ENCODE peak calls at places on chromosomes 4 and X, in five cellular contexts. M is adrenal gland; Q is PC-9; S is CD4-positive, alpha-beta T cell; V is tibial artery. O is an unnamed sample.

GRCh38 chr4:102825261-102826071 is 1.9 kb downstream of the UBE2D3 start:
- DNase-seq in Q (no peak), V (no peak), S (no peak), M (peak), O (peak)

GRCh38 chr4:46389301-46389761 is 597 bp downstream of the GABRA2 start:
- DNase-seq in V (no peak), Q (no peak), M (no peak), S (no peak), O (peak)

GRCh38 chr4:83889802-83890201 is 353.9 kb downstream of the GPAT3 start:
- DNase-seq in M (no peak), S (no peak), V (no peak), Q (peak), O (peak)

GRCh38 chrX:9940397-9940796 is 26.8 kb upstream of the CLDN34 start:
- DNase-seq in M (no peak), S (no peak), Q (peak), V (no peak), O (peak)

GRCh38 chr4:168765726-168766125 is 244.3 kb downstream of the CBR4 start:
- DNase-seq in Q (no peak), V (peak), S (no peak), M (no peak), O (no peak)

GRCh38 chr4:23999714-24000113 is 109.9 kb upstream of the PPARGC1A start:
- DNase-seq in M (no peak), V (no peak), Q (no peak), S (no peak), O (peak)

GRCh38 chr4:113109106-113109740 is 59.8 kb downstream of the ANK2 start:
- DNase-seq in Q (no peak), V (no peak), S (no peak), M (no peak), O (no peak)

GRCh38 chr4:13920901-13921300 is 293.4 kb upstream of the BOD1L1 start:
- DNase-seq in V (no peak), Q (peak), S (no peak), M (peak), O (peak)

GRCh38 chr4:154807042-154807630 is 26.1 kb downstream of the RBM46 start:
- DNase-seq in S (no peak), M (no peak), Q (no peak), V (no peak), O (peak)

GRCh38 chr4:106587558-106587957 is 219.0 kb upstream of the GIMD1 start:
- DNase-seq in M (no peak), Q (no peak), V (no peak), S (no peak), O (peak)

GRCh38 chr4:72006576-72006975 is 25.2 kb upstream of the NPFFR2 start:
- DNase-seq in M (no peak), S (no peak), Q (no peak), V (no peak), O (peak)

GRCh38 chr4:20249333-20249732 is 2.4 kb upstream of the SLIT2 start:
- DNase-seq in V (no peak), S (no peak), Q (no peak), M (peak), O (no peak)

GRCh38 chrX:19174401-19175025 is 52.2 kb upstream of the ADGRG2 start:
- DNase-seq in M (no peak), V (peak), S (no peak), Q (peak), O (peak)

GRCh38 chr4:82429728-82430192 is 502 bp downstream of the HNRNPDL start:
- DNase-seq in M (no peak), V (no peak), S (no peak), Q (no peak), O (no peak)

GRCh38 chr4:33714971-33715370 is 2529.3 kb downstream of the ARAP2 start:
- DNase-seq in V (no peak), Q (no peak), S (no peak), M (no peak), O (no peak)

DNA sequence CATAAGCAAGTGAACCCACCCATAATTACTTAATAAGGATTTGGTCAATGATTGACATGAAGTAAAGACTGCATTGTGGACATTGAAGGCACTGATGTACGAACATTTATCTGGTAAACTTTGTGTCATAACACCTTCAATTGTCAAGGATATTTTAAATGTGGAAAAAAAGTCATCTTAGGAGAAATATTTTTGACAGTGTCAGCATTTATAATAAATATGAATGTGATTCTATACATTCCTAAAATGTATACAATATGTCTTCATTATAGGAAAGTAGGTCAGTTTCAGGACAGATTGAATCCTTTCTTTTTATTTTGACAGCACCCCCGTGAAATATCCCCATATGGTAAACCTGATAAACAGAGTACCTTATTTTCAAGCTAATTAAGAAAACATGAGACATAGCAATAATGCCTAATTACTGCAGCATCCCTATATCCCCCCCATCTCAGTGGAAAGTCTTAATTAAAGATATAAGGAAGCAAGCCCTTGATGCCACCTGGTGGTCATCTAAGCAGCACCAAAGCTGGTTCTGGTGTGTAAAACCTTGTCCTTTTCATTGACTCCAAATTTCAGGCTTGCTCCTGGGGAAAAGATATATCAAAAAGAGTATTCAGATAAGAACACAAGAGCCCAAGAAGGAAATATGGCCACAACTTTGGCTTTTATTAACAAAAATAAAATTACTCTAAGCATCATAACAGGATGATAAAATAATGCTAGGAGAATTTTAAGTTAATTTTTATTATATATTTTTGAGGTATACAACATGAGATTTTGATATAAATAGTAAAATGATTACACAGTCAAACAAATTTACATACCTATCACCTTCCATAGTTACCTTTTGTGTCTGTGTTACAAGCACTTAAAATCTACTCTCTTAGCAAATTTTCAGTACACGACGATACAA is 379.7 kb downstream of the TLL1 start:
- DNase-seq in V (no peak), S (no peak), Q (no peak), M (peak), O (peak)
- H3K27ac ChIP-seq in V (no peak), S (no peak), Q (no peak), M (no peak), O (no peak)

DNA sequence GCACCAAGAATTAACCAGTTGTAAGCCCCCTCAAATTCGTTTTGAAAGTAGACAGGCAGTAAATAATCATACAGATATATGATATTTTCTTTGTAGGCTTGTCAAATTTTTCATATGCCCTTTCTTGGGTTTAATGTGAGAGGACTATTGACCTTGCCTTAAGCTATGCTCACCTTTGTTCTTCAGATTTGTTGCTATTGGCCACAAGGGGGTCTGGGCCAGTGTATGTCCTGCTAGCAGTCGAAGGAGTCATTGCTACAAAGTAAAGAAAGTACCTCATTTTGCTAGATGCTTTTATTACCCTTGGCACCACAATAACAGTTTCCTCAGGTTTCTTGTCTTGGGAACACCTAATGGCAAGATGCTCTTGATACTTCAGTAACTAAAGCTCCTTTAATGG is 51.7 kb downstream of the IGSF1 start:
- DNase-seq in V (no peak), Q (no peak), S (no peak), M (no peak), O (no peak)
- TF ChIP-seq CTCF in V (no peak), Q (no peak), S (no peak), M (no peak), O (no peak)

DNA sequence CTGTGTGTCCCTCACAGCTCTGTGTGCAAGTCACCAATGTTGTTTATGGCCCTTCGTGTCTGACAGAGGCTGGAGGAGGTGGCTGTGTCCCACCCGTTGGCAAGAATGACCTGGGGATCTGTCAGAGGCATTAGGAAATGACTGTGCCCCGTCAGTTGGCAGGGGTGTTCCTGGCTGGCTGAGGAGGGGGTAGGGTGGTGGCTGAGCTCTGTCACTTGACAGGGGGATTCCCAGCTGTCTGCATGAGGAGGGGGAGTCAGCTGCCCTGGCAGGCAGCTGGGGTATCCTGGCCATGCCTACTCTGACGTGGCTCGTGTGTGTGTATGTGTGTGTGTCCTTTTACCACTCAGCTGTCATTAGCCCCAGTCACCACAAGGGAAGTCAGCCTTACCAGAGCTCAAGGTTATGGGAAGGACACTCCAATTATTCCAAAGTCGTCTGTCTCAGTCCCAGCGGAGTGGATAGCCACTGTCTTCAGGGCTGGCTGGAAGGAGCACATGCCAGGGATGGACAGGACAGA is 93.2 kb downstream of the EFNB1 start:
- DNase-seq in M (no peak), S (no peak), Q (no peak), V (no peak), O (no peak)
- H3K27ac ChIP-seq in M (no peak), S (no peak), Q (no peak), V (no peak), O (no peak)

DNA sequence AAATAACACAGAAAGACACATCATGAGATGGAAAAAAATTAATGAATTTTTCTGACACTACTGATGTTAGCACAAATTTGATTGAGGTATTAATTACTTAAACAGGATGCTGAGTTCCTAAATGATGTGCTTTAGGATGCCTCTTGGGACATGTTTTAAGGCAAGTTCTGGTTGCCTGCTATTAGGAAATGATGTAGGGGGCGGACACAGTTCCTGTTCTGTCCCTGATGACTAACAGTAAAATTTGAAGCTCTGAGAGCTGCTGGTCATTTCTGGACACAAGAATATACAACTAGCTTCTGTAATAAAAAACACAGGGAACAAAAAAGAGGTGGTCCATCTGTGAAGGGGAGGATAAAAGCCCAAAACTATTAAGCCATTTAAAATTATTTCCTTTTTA is 163.2 kb upstream of the ETNPPL start:
- DNase-seq in V (no peak), M (no peak), S (no peak), Q (no peak), O (no peak)
- TF ChIP-seq CTCF in V (no peak), M (no peak), S (no peak), Q (no peak), O (no peak)

O was measured in foreskin keratinocyte.